ENCODE peak calls at places on chromosomes 16 and 17, in six cellular contexts. C is psoas muscle, I is pancreas, B is HepG2, K is right cardiac atrium, Y is lower lobe of right lung. H is an unnamed sample. For H3K9me3 and H3K4me1, the result is how much of the 10 kb centered on the place peaks cover.

GRCh38 chr16:10226672-10227306 is 44.6 kb upstream of the GRIN2A start:
- ATAC-seq in C (no peak), I (no peak), B (no peak), K (no peak), Y (no peak), H (no peak)

GRCh38 chr16:68901910-68902309 is 58.6 kb downstream of the TANGO6 start:
- ATAC-seq in C (no peak), I (no peak), B (no peak), K (no peak), Y (peak), H (peak)

GRCh38 chr17:67477687-67478086 is 100.6 kb downstream of the PITPNC1 start:
- ATAC-seq in C (no peak), I (no peak), B (peak), K (no peak), Y (no peak), H (no peak)

GRCh38 chr17:16083223-16083622 is 83.6 kb downstream of the TTC19 start:
- ATAC-seq in C (no peak), I (no peak), B (no peak), K (no peak), Y (no peak), H (no peak)

GRCh38 chr17:14748036-14748715 is 447.3 kb downstream of the HS3ST3B1 start:
- ATAC-seq in C (no peak), I (no peak), B (no peak), K (peak), Y (peak), H (no peak)

GRCh38 chr16:24208710-24209109 is 47.4 kb upstream of the CACNG3 start:
- ATAC-seq in C (no peak), I (no peak), B (no peak), K (peak), Y (no peak), H (no peak)

GRCh38 chr16:19474617-19475016 is 47.3 kb downstream of the GDE1 start:
- ATAC-seq in C (no peak), I (no peak), B (peak), K (no peak), Y (no peak), H (no peak)

GRCh38 chr16:47904691-47905090 is 251.1 kb downstream of the ABCC12 start:
- ATAC-seq in C (no peak), I (no peak), B (no peak), K (no peak), Y (no peak), H (no peak)

GRCh38 chr17:58614854-58615409 is 76.9 kb downstream of the TEX14 start:
- ATAC-seq in C (no peak), I (no peak), B (no peak), K (no peak), Y (peak), H (no peak)

GRCh38 chr16:21684199-21684598 is 20.4 kb downstream of the OTOA start:
- ATAC-seq in C (no peak), I (no peak), B (peak), K (no peak), Y (no peak), H (no peak)

GRCh38 chr16:48378836-48379235 is 6.4 kb downstream of the SIAH1 start:
- ATAC-seq in C (peak), I (peak), B (no peak), K (peak), Y (peak), H (peak)

GRCh38 chr16:55207679-55208294 is 116.2 kb upstream of the IRX6 start:
- ATAC-seq in C (no peak), I (no peak), B (no peak), K (no peak), Y (no peak), H (no peak)

GRCh38 chr17:74928786-74929185 is 4.7 kb downstream of the OTOP2 start:
- ATAC-seq in C (no peak), I (no peak), B (no peak), K (no peak), Y (no peak), H (no peak)

GRCh38 chr16:11700264-11701029 is 32.2 kb downstream of the SNN start:
- ATAC-seq in C (peak), I (no peak), B (peak), K (no peak), Y (peak), H (no peak)

GRCh38 chr16:68055395-68055794 is 29.8 kb upstream of the NFATC3 start:
- ATAC-seq in C (no peak), I (no peak), B (no peak), K (no peak), Y (no peak), H (no peak)

GRCh38 chr17:42288985-42289862 is 926 bp downstream of the STAT5A start:
- ATAC-seq in C (peak), I (peak), B (peak), K (peak), Y (peak), H (no peak)

GRCh38 chr16:73315645-73316044 is 267.7 kb upstream of the ZFHX3 start:
- ATAC-seq in C (no peak), I (no peak), B (no peak), K (no peak), Y (no peak), H (no peak)

GRCh38 chr16:86251682-86252081 is 258.6 kb upstream of the FOXF1 start:
- ATAC-seq in C (no peak), I (no peak), B (no peak), K (no peak), Y (no peak), H (no peak)

GRCh38 chr16:57377080-57377841 is 5.0 kb downstream of the CX3CL1 start:
- ATAC-seq in C (no peak), I (no peak), B (no peak), K (no peak), Y (no peak), H (no peak)

GRCh38 chr16:30659507-30660423 is 1.5 kb downstream of the FBRS start:
- ATAC-seq in C (no peak), I (no peak), B (no peak), K (no peak), Y (no peak), H (no peak)

GRCh38 chr16:71449020-71449419 is 7.2 kb upstream of the TLE7 start:
- ATAC-seq in C (no peak), I (no peak), B (no peak), K (no peak), Y (no peak), H (no peak)
- H3K9me3 ChIP-seq in C (half or more), I (under half), B (under half), K (under half), Y (half or more), H (under half)

GRCh38 chr17:47310186-47310733 is 13.5 kb upstream of the EFCAB13 start:
- ATAC-seq in C (no peak), I (no peak), B (no peak), K (no peak), Y (no peak), H (no peak)
- H3K4me1 ChIP-seq in C (under half), I (under half), B (under half), K (under half), Y (under half), H (under half)

GRCh38 chr16:35560637-35560984 is 2101.2 kb downstream of the TP53TG3F start:
- ATAC-seq in C (no peak), I (no peak), B (no peak), K (no peak), Y (no peak), H (no peak)

GRCh38 chr16:35561346-35561745 is 2101.9 kb downstream of the TP53TG3F start:
- ATAC-seq in C (no peak), I (no peak), B (no peak), K (no peak), Y (no peak), H (no peak)

GRCh38 chr16:35564148-35564547 is 2104.7 kb downstream of the TP53TG3F start:
- ATAC-seq in C (no peak), I (no peak), B (no peak), K (no peak), Y (no peak), H (no peak)

GRCh38 chr16:35562919-35563318 is 2103.5 kb downstream of the TP53TG3F start:
- ATAC-seq in C (no peak), I (no peak), B (no peak), K (no peak), Y (no peak), H (no peak)

GRCh38 chr16:35562471-35562870 is 2103.1 kb downstream of the TP53TG3F start:
- ATAC-seq in C (no peak), I (no peak), B (no peak), K (no peak), Y (no peak), H (no peak)
- H3K9me3 ChIP-seq in C (under half), I (under half), B (half or more), K (under half), Y (under half), H (under half)

GRCh38 chr17:79364695-79365094 is 246.2 kb downstream of the RBFOX3 start:
- ATAC-seq in C (no peak), I (no peak), B (no peak), K (no peak), Y (no peak), H (no peak)

GRCh38 chr17:79365361-79365760 is 245.5 kb downstream of the RBFOX3 start:
- ATAC-seq in C (no peak), I (no peak), B (no peak), K (no peak), Y (no peak), H (no peak)

GRCh38 chr17:79366988-79367571 is 243.8 kb downstream of the RBFOX3 start:
- ATAC-seq in C (no peak), I (no peak), B (no peak), K (no peak), Y (no peak), H (no peak)

GRCh38 chr17:79368521-79368920 is 242.3 kb downstream of the RBFOX3 start:
- ATAC-seq in C (no peak), I (no peak), B (no peak), K (no peak), Y (no peak), H (no peak)

DNA sequence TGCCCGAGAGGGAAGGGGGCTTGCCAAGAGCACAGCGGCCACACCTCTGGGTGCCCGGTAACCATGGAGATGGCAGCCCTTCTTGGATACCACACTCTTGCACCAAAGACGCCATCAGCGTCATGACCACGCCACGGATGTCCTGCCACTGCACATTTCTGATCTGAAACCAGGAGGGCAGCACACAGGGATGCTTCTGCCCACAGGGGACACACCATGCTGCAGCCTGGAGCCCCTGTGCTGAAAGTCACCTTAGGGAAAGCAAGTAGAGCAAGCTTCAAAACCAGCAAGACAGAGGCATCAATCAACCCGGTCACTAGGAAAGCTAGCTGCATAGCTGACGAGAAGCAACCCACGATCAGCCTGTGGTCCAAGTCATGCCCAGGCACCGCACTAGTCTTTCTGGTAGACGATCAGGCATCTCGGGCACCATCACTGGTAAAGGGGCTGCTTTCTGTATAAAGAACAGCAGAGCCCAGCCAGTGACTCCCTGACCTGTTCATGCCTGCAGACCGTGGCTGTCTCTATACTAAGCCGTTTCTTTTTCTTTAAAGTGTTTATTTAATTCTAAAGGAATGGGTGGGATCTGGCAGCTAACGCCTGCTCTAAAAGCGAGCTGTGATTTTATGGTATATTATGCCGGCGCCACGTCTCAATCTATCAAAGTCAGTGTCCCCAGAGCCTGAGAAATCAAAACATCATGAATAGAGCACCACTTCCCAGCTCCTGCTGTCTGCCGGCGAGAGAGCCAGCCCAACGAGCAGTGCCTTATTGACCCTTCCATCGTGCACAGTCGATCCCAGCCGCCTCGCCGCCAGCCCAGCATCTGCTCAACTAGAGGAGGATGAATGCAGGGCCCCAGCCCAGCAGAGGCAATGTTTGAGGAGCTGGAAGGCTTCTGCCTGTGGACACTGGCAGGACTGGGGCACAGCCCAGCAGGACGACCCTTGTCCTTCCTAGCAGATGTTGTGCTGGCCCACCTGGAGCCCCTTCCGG is 244.7 kb downstream of the RBFOX3 start:
- ATAC-seq in C (peak), I (no peak), B (no peak), K (no peak), Y (no peak), H (no peak)
- H3K4me1 ChIP-seq in C (under half), I (under half), B (under half), K (under half), Y (under half), H (under half)